ENCODE peak calls at places on chromosomes 12 and 14, in eight cellular contexts. One of them, this sample, is unnamed.
A peak's percentile ranks its signal among the peaks of the same experiment; 100 is the strongest.

GRCh38 chr12:6964605-6965025 is 5.8 kb downstream of the PHB2 start:
- DNase-seq in neural progenitor cell: no peak
- DNase-seq in WERI-Rb-1: no peak
- DNase-seq in lower leg skin: no peak
- DNase-seq in CD8-positive, alpha-beta T cell: no peak
- DNase-seq in pancreas: no peak
- DNase-seq in HFFc6: no peak
- DNase-seq in cardiac muscle cell: no peak
- DNase-seq in this sample: no peak

GRCh38 chr14:66610154-66610563 is 102.2 kb downstream of the GPHN start:
- DNase-seq in neural progenitor cell: peak; percentile 6
- DNase-seq in WERI-Rb-1: no peak
- DNase-seq in lower leg skin: no peak
- DNase-seq in CD8-positive, alpha-beta T cell: no peak
- DNase-seq in pancreas: no peak
- DNase-seq in HFFc6: peak; percentile 1
- DNase-seq in cardiac muscle cell: peak; percentile 9
- DNase-seq in this sample: no peak

GRCh38 chr12:53181935-53182334 is 1.2 kb upstream of the CSAD start:
- DNase-seq in neural progenitor cell: no peak
- DNase-seq in WERI-Rb-1: no peak
- DNase-seq in lower leg skin: no peak
- DNase-seq in CD8-positive, alpha-beta T cell: no peak
- DNase-seq in pancreas: no peak
- DNase-seq in HFFc6: no peak
- DNase-seq in cardiac muscle cell: no peak
- DNase-seq in this sample: no peak

GRCh38 chr12:50157259-50157658 is 9.9 kb downstream of the CERS5 start:
- DNase-seq in neural progenitor cell: no peak
- DNase-seq in WERI-Rb-1: no peak
- DNase-seq in lower leg skin: no peak
- DNase-seq in CD8-positive, alpha-beta T cell: no peak
- DNase-seq in pancreas: no peak
- DNase-seq in HFFc6: no peak
- DNase-seq in cardiac muscle cell: no peak
- DNase-seq in this sample: no peak

GRCh38 chr12:89210277-89210676 is 142.0 kb downstream of the DUSP6 start:
- DNase-seq in neural progenitor cell: peak; percentile 33
- DNase-seq in WERI-Rb-1: no peak
- DNase-seq in lower leg skin: no peak
- DNase-seq in CD8-positive, alpha-beta T cell: no peak
- DNase-seq in pancreas: no peak
- DNase-seq in HFFc6: no peak
- DNase-seq in cardiac muscle cell: no peak
- DNase-seq in this sample: no peak

GRCh38 chr14:80781968-80782367 is 159.6 kb downstream of the CEP128 start:
- DNase-seq in neural progenitor cell: no peak
- DNase-seq in WERI-Rb-1: no peak
- DNase-seq in lower leg skin: no peak
- DNase-seq in CD8-positive, alpha-beta T cell: no peak
- DNase-seq in pancreas: no peak
- DNase-seq in HFFc6: no peak
- DNase-seq in cardiac muscle cell: peak; percentile 9
- DNase-seq in this sample: no peak

GRCh38 chr12:55930771-55931316 is at the start of gene DGKA:
- DNase-seq in neural progenitor cell: peak; percentile 52
- DNase-seq in WERI-Rb-1: peak; percentile 46
- DNase-seq in lower leg skin: no peak
- DNase-seq in CD8-positive, alpha-beta T cell: peak; percentile 66
- DNase-seq in pancreas: no peak
- DNase-seq in HFFc6: peak; percentile 71
- DNase-seq in cardiac muscle cell: peak; percentile 84
- DNase-seq in this sample: no peak

GRCh38 chr12:49642370-49642802 is 19.0 kb downstream of the PRPF40B start:
- DNase-seq in neural progenitor cell: no peak
- DNase-seq in WERI-Rb-1: no peak
- DNase-seq in lower leg skin: no peak
- DNase-seq in CD8-positive, alpha-beta T cell: no peak
- DNase-seq in pancreas: no peak
- DNase-seq in HFFc6: no peak
- DNase-seq in cardiac muscle cell: no peak
- DNase-seq in this sample: no peak

GRCh38 chr12:57737467-57738141 is 938 bp downstream of the AGAP2 start:
- DNase-seq in neural progenitor cell: peak; percentile 80
- DNase-seq in WERI-Rb-1: peak; percentile 37
- DNase-seq in lower leg skin: no peak
- DNase-seq in CD8-positive, alpha-beta T cell: no peak
- DNase-seq in pancreas: no peak
- DNase-seq in HFFc6: no peak
- DNase-seq in cardiac muscle cell: peak; percentile 21
- DNase-seq in this sample: no peak

GRCh38 chr14:96917442-96917963 is 120.3 kb downstream of the VRK1 start:
- DNase-seq in neural progenitor cell: no peak
- DNase-seq in WERI-Rb-1: peak; percentile 95
- DNase-seq in lower leg skin: no peak
- DNase-seq in CD8-positive, alpha-beta T cell: no peak
- DNase-seq in pancreas: no peak
- DNase-seq in HFFc6: no peak
- DNase-seq in cardiac muscle cell: no peak
- DNase-seq in this sample: no peak

GRCh38 chr12:70543444-70543843 is 93.8 kb downstream of the PTPRB start:
- DNase-seq in neural progenitor cell: no peak
- DNase-seq in WERI-Rb-1: peak; percentile 22
- DNase-seq in lower leg skin: no peak
- DNase-seq in CD8-positive, alpha-beta T cell: no peak
- DNase-seq in pancreas: no peak
- DNase-seq in HFFc6: peak; percentile 94
- DNase-seq in cardiac muscle cell: peak; percentile 98
- DNase-seq in this sample: no peak

GRCh38 chr12:89140580-89141236 is 211.6 kb downstream of the DUSP6 start:
- DNase-seq in neural progenitor cell: no peak
- DNase-seq in WERI-Rb-1: no peak
- DNase-seq in lower leg skin: no peak
- DNase-seq in CD8-positive, alpha-beta T cell: no peak
- DNase-seq in pancreas: no peak
- DNase-seq in HFFc6: no peak
- DNase-seq in cardiac muscle cell: peak; percentile 79
- DNase-seq in this sample: no peak

GRCh38 chr12:810635-811415 is 58.4 kb downstream of the WNK1 start:
- DNase-seq in neural progenitor cell: no peak
- DNase-seq in WERI-Rb-1: no peak
- DNase-seq in lower leg skin: no peak
- DNase-seq in CD8-positive, alpha-beta T cell: no peak
- DNase-seq in pancreas: no peak
- DNase-seq in HFFc6: no peak
- DNase-seq in cardiac muscle cell: no peak
- DNase-seq in this sample: no peak

GRCh38 chr14:32468955-32469354 is 139.9 kb downstream of the AKAP6 start:
- DNase-seq in neural progenitor cell: no peak
- DNase-seq in WERI-Rb-1: no peak
- DNase-seq in lower leg skin: no peak
- DNase-seq in CD8-positive, alpha-beta T cell: no peak
- DNase-seq in pancreas: no peak
- DNase-seq in HFFc6: peak; percentile 77
- DNase-seq in cardiac muscle cell: peak; percentile 86
- DNase-seq in this sample: no peak

GRCh38 chr12:29519585-29520182 is 22.2 kb upstream of the OVCH1 start:
- DNase-seq in neural progenitor cell: peak; percentile 44
- DNase-seq in WERI-Rb-1: peak; percentile 9
- DNase-seq in lower leg skin: no peak
- DNase-seq in CD8-positive, alpha-beta T cell: peak; percentile 1
- DNase-seq in pancreas: peak; percentile 21
- DNase-seq in HFFc6: peak; percentile 41
- DNase-seq in cardiac muscle cell: peak; percentile 79
- DNase-seq in this sample: no peak

GRCh38 chr12:34354239-34355200 is 332.2 kb downstream of the ALG10 start:
- DNase-seq in neural progenitor cell: no peak
- DNase-seq in WERI-Rb-1: no peak
- DNase-seq in lower leg skin: no peak
- DNase-seq in CD8-positive, alpha-beta T cell: no peak
- DNase-seq in pancreas: no peak
- DNase-seq in HFFc6: no peak
- DNase-seq in cardiac muscle cell: no peak
- DNase-seq in this sample: no peak

GRCh38 chr12:123069436-123070266 is 81.2 kb downstream of the PITPNM2 start:
- DNase-seq in neural progenitor cell: no peak
- DNase-seq in WERI-Rb-1: no peak
- DNase-seq in lower leg skin: no peak
- DNase-seq in CD8-positive, alpha-beta T cell: no peak
- DNase-seq in pancreas: peak; percentile 24
- DNase-seq in HFFc6: no peak
- DNase-seq in cardiac muscle cell: no peak
- DNase-seq in this sample: no peak

GRCh38 chr12:113361574-113362370 is 3.4 kb downstream of the PLBD2 start:
- DNase-seq in neural progenitor cell: no peak
- DNase-seq in WERI-Rb-1: no peak
- DNase-seq in lower leg skin: no peak
- DNase-seq in CD8-positive, alpha-beta T cell: no peak
- DNase-seq in pancreas: no peak
- DNase-seq in HFFc6: no peak
- DNase-seq in cardiac muscle cell: peak; percentile 3
- DNase-seq in this sample: no peak

GRCh38 chr12:49789992-49790391 is 38.2 kb downstream of the NCKAP5L start:
- DNase-seq in neural progenitor cell: no peak
- DNase-seq in WERI-Rb-1: no peak
- DNase-seq in lower leg skin: no peak
- DNase-seq in CD8-positive, alpha-beta T cell: no peak
- DNase-seq in pancreas: no peak
- DNase-seq in HFFc6: no peak
- DNase-seq in cardiac muscle cell: no peak
- DNase-seq in this sample: no peak

GRCh38 chr14:86799244-86799647 is 1193.7 kb downstream of the GALC start:
- DNase-seq in neural progenitor cell: no peak
- DNase-seq in WERI-Rb-1: no peak
- DNase-seq in lower leg skin: peak; percentile 18
- DNase-seq in CD8-positive, alpha-beta T cell: no peak
- DNase-seq in pancreas: no peak
- DNase-seq in HFFc6: peak; percentile 99
- DNase-seq in cardiac muscle cell: peak; percentile 95
- DNase-seq in this sample: no peak

GRCh38 chr12:11986165-11986564 is 84.6 kb upstream of the BCL2L14 start:
- DNase-seq in neural progenitor cell: no peak
- DNase-seq in WERI-Rb-1: no peak
- DNase-seq in lower leg skin: no peak
- DNase-seq in CD8-positive, alpha-beta T cell: no peak
- DNase-seq in pancreas: no peak
- DNase-seq in HFFc6: no peak
- DNase-seq in cardiac muscle cell: no peak
- DNase-seq in this sample: no peak

GRCh38 chr14:106691601-106692291 is 1165.4 kb downstream of the TMEM121 start:
- DNase-seq in neural progenitor cell: no peak
- DNase-seq in WERI-Rb-1: peak; percentile 25
- DNase-seq in lower leg skin: no peak
- DNase-seq in CD8-positive, alpha-beta T cell: no peak
- DNase-seq in pancreas: peak; percentile 18
- DNase-seq in HFFc6: no peak
- DNase-seq in cardiac muscle cell: no peak
- DNase-seq in this sample: peak; percentile 58
- TF ChIP-seq CTCF in neural progenitor cell: no peak
- TF ChIP-seq CTCF in WERI-Rb-1: peak; percentile 70
- TF ChIP-seq CTCF in lower leg skin: no peak
- TF ChIP-seq CTCF in CD8-positive, alpha-beta T cell: peak; percentile 15
- TF ChIP-seq CTCF in pancreas: no peak
- TF ChIP-seq CTCF in HFFc6: peak; percentile 40
- TF ChIP-seq CTCF in cardiac muscle cell: no peak
- TF ChIP-seq CTCF in this sample: peak; percentile 64

DNA sequence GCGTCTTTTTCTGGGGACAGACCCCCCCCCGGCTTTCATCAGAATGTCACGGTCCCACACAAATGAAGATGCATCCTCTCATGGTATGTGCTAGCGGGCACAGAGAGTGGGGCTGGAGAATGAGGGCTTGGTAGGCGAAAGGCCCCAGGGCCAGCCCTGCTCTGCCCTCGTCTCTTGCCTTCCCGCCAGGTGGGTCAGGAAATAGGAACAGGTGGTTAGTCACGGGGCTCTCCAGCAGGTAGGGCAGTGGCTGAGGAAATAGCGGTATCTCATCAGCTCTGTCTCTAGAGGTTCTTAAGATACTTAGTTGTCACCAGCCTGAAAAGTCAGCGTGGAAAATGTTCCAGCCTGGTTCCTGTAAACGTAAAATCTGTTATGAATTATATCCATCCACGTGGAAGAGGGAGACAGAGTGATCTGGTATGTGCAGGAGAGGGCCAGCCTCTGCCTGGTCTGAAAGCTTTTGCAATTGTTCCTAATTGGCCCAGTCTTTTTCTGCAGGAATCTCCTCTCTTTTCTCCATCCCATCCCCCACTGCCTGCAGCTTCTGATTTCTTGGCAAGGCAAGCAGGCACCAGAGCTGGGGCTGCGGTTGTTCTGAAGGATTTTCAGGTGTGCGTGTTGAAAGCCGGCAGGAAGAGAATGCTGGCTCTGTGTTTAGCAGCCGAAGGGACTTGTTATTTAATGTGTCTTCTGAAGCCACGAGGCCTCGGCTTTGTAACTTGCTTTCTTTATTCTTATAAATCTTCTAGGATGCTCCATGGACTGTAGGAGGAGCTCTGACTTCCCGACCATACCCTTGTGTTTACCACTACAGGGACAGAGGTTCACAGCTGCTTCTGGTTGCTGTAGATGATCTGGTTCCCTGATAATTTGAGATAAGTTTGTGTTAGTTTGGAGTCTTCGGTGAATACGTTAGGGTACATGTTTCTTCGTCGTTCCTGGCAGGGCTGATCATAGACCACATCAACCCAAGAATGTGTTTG is 131.1 kb downstream of the CACNA1C start:
- DNase-seq in neural progenitor cell: peak; percentile 42
- DNase-seq in WERI-Rb-1: no peak
- DNase-seq in lower leg skin: peak; percentile 35
- DNase-seq in CD8-positive, alpha-beta T cell: no peak
- DNase-seq in pancreas: no peak
- DNase-seq in HFFc6: peak; percentile 64
- DNase-seq in cardiac muscle cell: peak; percentile 77
- DNase-seq in this sample: no peak
- TF ChIP-seq CTCF in neural progenitor cell: peak; percentile 29
- TF ChIP-seq CTCF in WERI-Rb-1: no peak
- TF ChIP-seq CTCF in lower leg skin: no peak
- TF ChIP-seq CTCF in CD8-positive, alpha-beta T cell: no peak
- TF ChIP-seq CTCF in pancreas: no peak
- TF ChIP-seq CTCF in HFFc6: peak; percentile 60
- TF ChIP-seq CTCF in cardiac muscle cell: peak; percentile 48
- TF ChIP-seq CTCF in this sample: no peak

DNA sequence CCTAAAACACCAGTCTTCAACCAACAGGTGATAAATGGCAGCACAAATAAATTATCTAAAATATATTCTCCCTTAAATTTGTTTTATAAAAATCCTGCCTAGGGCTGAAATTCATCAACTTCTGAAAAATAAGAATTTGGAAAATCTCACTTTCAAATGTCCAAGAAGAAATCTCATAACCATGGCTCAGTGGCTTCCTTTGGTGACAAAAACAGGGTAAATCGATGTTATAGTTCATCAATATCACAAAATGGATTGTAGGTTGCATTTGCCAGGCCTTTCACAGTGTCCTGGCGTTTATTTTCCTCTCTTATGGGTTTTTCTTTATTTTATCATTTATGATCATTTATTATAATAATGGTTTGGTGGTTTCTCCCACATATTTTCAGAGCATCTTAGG is 103.0 kb downstream of the PTGER2 start:
- DNase-seq in neural progenitor cell: no peak
- DNase-seq in WERI-Rb-1: no peak
- DNase-seq in lower leg skin: no peak
- DNase-seq in CD8-positive, alpha-beta T cell: no peak
- DNase-seq in pancreas: no peak
- DNase-seq in HFFc6: no peak
- DNase-seq in cardiac muscle cell: no peak
- DNase-seq in this sample: no peak
- TF ChIP-seq CTCF in neural progenitor cell: no peak
- TF ChIP-seq CTCF in WERI-Rb-1: no peak
- TF ChIP-seq CTCF in lower leg skin: no peak
- TF ChIP-seq CTCF in CD8-positive, alpha-beta T cell: no peak
- TF ChIP-seq CTCF in pancreas: no peak
- TF ChIP-seq CTCF in HFFc6: peak; percentile 53
- TF ChIP-seq CTCF in cardiac muscle cell: no peak
- TF ChIP-seq CTCF in this sample: no peak

GRCh38 chr14:76267322-76268012 is 108.5 kb upstream of the ESRRB start:
- DNase-seq in neural progenitor cell: peak; percentile 42
- DNase-seq in WERI-Rb-1: no peak
- DNase-seq in lower leg skin: peak; percentile 21
- DNase-seq in CD8-positive, alpha-beta T cell: no peak
- DNase-seq in pancreas: peak; percentile 73
- DNase-seq in HFFc6: no peak
- DNase-seq in cardiac muscle cell: peak; percentile 78
- DNase-seq in this sample: no peak
- TF ChIP-seq CTCF in neural progenitor cell: peak; percentile 19
- TF ChIP-seq CTCF in WERI-Rb-1: no peak
- TF ChIP-seq CTCF in lower leg skin: no peak
- TF ChIP-seq CTCF in CD8-positive, alpha-beta T cell: no peak
- TF ChIP-seq CTCF in pancreas: no peak
- TF ChIP-seq CTCF in HFFc6: peak; percentile 34
- TF ChIP-seq CTCF in cardiac muscle cell: peak; percentile 29
- TF ChIP-seq CTCF in this sample: no peak

This sample was measured in CD14-positive monocyte.